ENCODE peak calls at places on chromosomes 13 and 19, in four cellular contexts. H is fibroblast of villous mesenchyme, Q is fibroblast of lung, W is fibroblast of mammary gland. Y is an unnamed sample.
A peak's percentile ranks its signal among the peaks of the same experiment; 100 is the strongest.

GRCh38 chr13:100818706-100819105 is 144.1 kb upstream of the TMTC4 start:
- DNase-seq in H (no peak), W (peak; percentile 37), Q (no peak), Y (no peak)

GRCh38 chr13:35378939-35379338 is 97.5 kb downstream of the MAB21L1 start:
- DNase-seq in H (peak; percentile 2), W (peak; percentile 8), Q (peak; percentile 8), Y (no peak)

GRCh38 chr13:114122591-114123211 is 9.7 kb downstream of the RASA3 start:
- DNase-seq in Q (no peak), H (no peak), W (no peak), Y (no peak)

GRCh38 chr19:6811906-6812305 is 39.4 kb downstream of the VAV1 start:
- DNase-seq in H (peak; percentile 23), Q (peak; percentile 37), W (peak; percentile 52), Y (peak; percentile 76)

GRCh38 chr13:80339841-80340642 is 884 bp downstream of the SPRY2 start:
- DNase-seq in H (peak; percentile 57), Q (peak; percentile 28), W (peak; percentile 36), Y (peak; percentile 59)

GRCh38 chr13:57634829-57635165 is 3.3 kb downstream of the PCDH17 start:
- DNase-seq in Q (no peak), W (no peak), H (no peak), Y (no peak)

GRCh38 chr19:35267818-35268545 is 780 bp upstream of the USF2 start:
- DNase-seq in Q (peak; percentile 67), W (peak; percentile 53), H (peak; percentile 65), Y (peak; percentile 74)

GRCh38 chr13:110405597-110406450 is 98.7 kb downstream of the COL4A2 start:
- DNase-seq in W (peak; percentile 69), Q (peak; percentile 59), H (peak; percentile 71), Y (no peak)

GRCh38 chr19:18566953-18567352 is 4.7 kb upstream of the UBA52 start:
- DNase-seq in H (no peak), Q (no peak), W (no peak), Y (no peak)

GRCh38 chr19:18576383-18576782 is 4.7 kb downstream of the UBA52 start:
- DNase-seq in W (no peak), H (no peak), Q (no peak), Y (no peak)

GRCh38 chr19:18568367-18568766 is 3.3 kb upstream of the UBA52 start:
- DNase-seq in W (no peak), H (no peak), Q (no peak), Y (no peak)

GRCh38 chr19:18574691-18575291 is 3.1 kb downstream of the UBA52 start:
- DNase-seq in Q (no peak), W (no peak), H (no peak), Y (no peak)

GRCh38 chr19:18571564-18572344 is at the start of gene UBA52:
- DNase-seq in Q (peak; percentile 96), H (peak; percentile 98), W (peak; percentile 95), Y (peak; percentile 99)
- TF ChIP-seq CTCF in Q (no peak), H (no peak), W (no peak), Y (no peak)

DNA sequence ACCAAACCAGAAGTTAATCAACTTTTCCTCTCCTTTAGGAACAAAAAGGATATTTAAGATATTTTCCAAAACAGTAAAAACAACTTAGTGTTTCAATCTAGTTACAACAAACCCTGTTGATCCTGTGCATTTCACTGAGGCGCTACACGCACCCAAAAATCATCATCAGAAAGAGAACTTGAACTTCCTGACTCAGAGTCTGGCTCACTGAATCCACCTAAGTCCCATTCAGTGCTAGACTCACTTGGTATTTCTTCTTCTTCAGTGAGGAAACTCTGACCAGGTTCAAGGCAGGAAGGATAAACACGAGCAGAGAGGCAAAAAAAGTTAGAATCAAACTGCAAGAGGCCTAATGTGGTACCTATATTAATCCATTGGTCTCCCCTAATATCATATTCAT is 2.2 kb downstream of the KBTBD6 start:
- DNase-seq in W (peak; percentile 63), Q (peak; percentile 26), H (no peak), Y (peak; percentile 33)
- H3K4me3 ChIP-seq in W (peak overlapping the region; percentile 27), Q (peak overlapping the region; percentile 5), H (peak overlapping the region; percentile 40), Y (peak overlapping the region; percentile 4)

DNA sequence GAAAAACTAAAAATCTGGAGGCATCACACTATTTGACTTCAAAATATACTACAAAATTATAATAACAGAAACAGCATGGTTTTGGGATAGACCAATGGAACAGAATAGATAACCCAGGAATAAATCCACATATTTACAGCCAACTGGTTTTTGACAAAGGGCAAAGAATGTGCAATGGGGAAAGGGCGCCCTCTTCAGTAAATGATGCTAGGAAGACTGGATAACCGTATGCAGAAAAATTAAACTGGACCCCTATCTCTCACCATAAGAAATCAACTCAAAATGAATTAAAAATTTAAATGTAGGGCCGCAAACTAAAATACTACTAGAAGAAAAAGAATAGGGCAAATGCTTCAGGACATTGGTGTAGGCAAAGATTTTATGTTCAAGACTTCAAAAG is 440.5 kb upstream of the SGCG start:
- DNase-seq in W (peak; percentile 4), H (peak; percentile 25), Q (peak; percentile 30), Y (peak; percentile 8)
- TF ChIP-seq CTCF in W (peak; percentile 11), H (peak; percentile 42), Q (no peak), Y (no peak)

GRCh38 chr19:14112809-14113385 is 4.7 kb downstream of the PRKACA start:
- DNase-seq in W (no peak), Q (no peak), H (peak; percentile 27), Y (no peak)
- H3K4me3 ChIP-seq in W (no peak overlapping the region), Q (no peak overlapping the region), H (no peak overlapping the region), Y (no peak overlapping the region)

DNA sequence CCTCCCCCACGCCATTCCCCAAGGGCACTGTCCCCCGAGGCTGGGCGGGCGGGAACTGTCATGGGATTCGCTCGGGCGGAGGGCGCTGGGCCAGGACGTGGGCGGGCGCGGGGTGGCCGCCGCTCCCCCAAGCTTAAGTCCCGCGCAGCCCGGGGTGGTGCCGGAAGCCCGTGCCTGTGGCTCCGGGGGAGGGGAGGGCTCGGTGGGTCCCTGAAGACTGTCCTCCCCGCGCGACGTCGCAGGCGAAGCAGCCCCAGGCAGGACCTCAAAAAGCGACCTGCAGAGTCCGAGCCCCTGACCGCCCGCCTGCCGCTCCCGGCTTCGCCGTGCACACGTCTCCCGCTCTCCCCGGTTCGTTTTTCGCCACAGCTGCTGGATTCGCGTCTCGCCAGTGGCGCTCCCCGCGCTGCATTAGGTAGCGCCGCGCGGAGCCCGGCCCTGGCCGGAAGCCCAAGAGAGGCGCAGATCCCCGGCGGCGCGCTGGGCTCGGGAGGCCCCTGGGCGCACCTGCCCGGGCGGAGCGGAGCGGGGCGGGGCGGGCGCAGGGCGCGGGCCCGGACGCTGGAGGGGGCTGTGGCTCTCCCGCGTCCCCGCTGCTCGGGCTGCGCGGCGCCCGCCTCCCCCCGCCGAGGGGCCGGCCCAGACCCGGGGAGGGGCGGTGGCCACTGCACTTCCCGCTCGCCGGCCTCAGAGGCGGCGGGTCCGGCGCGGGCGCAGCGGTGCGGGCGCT is at the start of gene FARP1:
- DNase-seq in W (peak; percentile 45), Q (peak; percentile 62), H (peak; percentile 74), Y (peak; percentile 80)
- TF ChIP-seq CTCF in W (no peak), Q (no peak), H (no peak), Y (peak; percentile 8)

GRCh38 chr19:1883784-1884183 is 1.5 kb downstream of the ABHD17A start:
- DNase-seq in W (no peak), Q (no peak), H (no peak), Y (no peak)

GRCh38 chr19:1882089-1882785 is 3.1 kb downstream of the ABHD17A start:
- DNase-seq in H (no peak), Q (no peak), W (no peak), Y (no peak)

GRCh38 chr19:1884291-1884718 is 991 bp downstream of the ABHD17A start:
- DNase-seq in Q (no peak), W (no peak), H (no peak), Y (peak; percentile 32)

GRCh38 chr19:1882786-1883692 is 2.3 kb downstream of the ABHD17A start:
- DNase-seq in W (no peak), H (no peak), Q (no peak), Y (no peak)

GRCh38 chr19:1880611-1881392 is 4.5 kb downstream of the ABHD17A start:
- DNase-seq in W (no peak), H (no peak), Q (no peak), Y (no peak)
- H3K4me3 ChIP-seq in W (no peak overlapping the region), H (no peak overlapping the region), Q (no peak overlapping the region), Y (no peak overlapping the region)

GRCh38 chr19:18224525-18225354 is 1.5 kb downstream of the PDE4C start:
- DNase-seq in Q (peak; percentile 99), H (peak; percentile 99), W (peak; percentile 99), Y (peak; percentile 99)

GRCh38 chr19:18225702-18226468 is at the start of gene PDE4C:
- DNase-seq in Q (no peak), H (no peak), W (no peak), Y (no peak)

GRCh38 chr19:18226956-18227780 is 930 bp upstream of the PDE4C start:
- DNase-seq in W (no peak), H (no peak), Q (no peak), Y (no peak)

GRCh38 chr19:18223860-18224524 is 2.2 kb downstream of the PDE4C start:
- DNase-seq in Q (no peak), H (no peak), W (no peak), Y (no peak)

GRCh38 chr19:18225355-18225701 is 910 bp downstream of the PDE4C start:
- DNase-seq in Q (no peak), H (no peak), W (no peak), Y (no peak)
- TF ChIP-seq CTCF in Q (no peak), H (no peak), W (no peak), Y (no peak)

GRCh38 chr19:44822670-44823372 is 13.9 kb downstream of the BCAM start:
- DNase-seq in Q (no peak), W (no peak), H (no peak), Y (no peak)

GRCh38 chr19:44819246-44819832 is 10.4 kb downstream of the BCAM start:
- DNase-seq in Q (no peak), H (no peak), W (no peak), Y (no peak)

GRCh38 chr19:44822177-44822576 is 13.3 kb downstream of the BCAM start:
- DNase-seq in Q (no peak), H (no peak), W (no peak), Y (no peak)

GRCh38 chr19:44823373-44823698 is 14.4 kb downstream of the BCAM start:
- DNase-seq in W (no peak), H (no peak), Q (no peak), Y (no peak)

GRCh38 chr19:44820648-44821609 is 12.0 kb downstream of the BCAM start:
- DNase-seq in Q (no peak), W (peak; percentile 32), H (no peak), Y (no peak)
- H3K4me3 ChIP-seq in Q (no peak overlapping the region), W (no peak overlapping the region), H (no peak overlapping the region), Y (no peak overlapping the region)

Y was measured in epithelial cell of esophagus.